ENCODE peak calls at places on chromosomes 2 and 18, in seven cellular contexts. Y is fibroblast of pulmonary artery, L is fibroblast of the aortic adventitia, D is A549, C is retinal pigment epithelial cell, W is WTC11, N is HFF-Myc. S is an unnamed sample.

GRCh38 chr2:222306393-222307137 is 7.8 kb upstream of the PAX3 start:
- DNase-seq in Y (no peak), L (no peak), D (no peak), C (no peak), W (no peak), N (no peak), S (no peak)

GRCh38 chr2:191757256-191757655 is 79.3 kb downstream of the NABP1 start:
- DNase-seq in Y (no peak), L (peak; percentile 29), D (no peak), C (no peak), W (no peak), N (no peak), S (no peak)

GRCh38 chr18:57803119-57803969 is at the start of gene ATP8B1:
- DNase-seq in Y (peak; percentile 68), L (peak; percentile 74), D (peak; percentile 66), C (no peak), W (peak; percentile 92), N (no peak), S (peak; percentile 62)

GRCh38 chr2:218857371-218858137 is 2.1 kb upstream of the WNT6 start:
- DNase-seq in Y (peak; percentile 53), L (no peak), D (no peak), C (no peak), W (no peak), N (no peak), S (no peak)

GRCh38 chr2:101820519-101820918 is 123.0 kb downstream of the MAP4K4 start:
- DNase-seq in Y (peak; percentile 64), L (peak; percentile 65), D (no peak), C (no peak), W (no peak), N (no peak), S (no peak)

GRCh38 chr2:6352906-6353515 is 512.7 kb downstream of the CMPK2 start:
- DNase-seq in Y (no peak), L (peak; percentile 2), D (peak; percentile 43), C (no peak), W (peak; percentile 12), N (no peak), S (peak; percentile 82)

GRCh38 chr2:47076586-47077441 is 78.3 kb downstream of the STPG4 start:
- DNase-seq in Y (peak; percentile 97), L (peak; percentile 97), D (peak; percentile 99), C (peak; percentile 89), W (no peak), N (peak; percentile 84), S (no peak)

GRCh38 chr2:134776836-134777235 is 58.0 kb upstream of the TMEM163 start:
- DNase-seq in Y (no peak), L (no peak), D (no peak), C (no peak), W (no peak), N (no peak), S (no peak)

GRCh38 chr2:241070361-241070760 is 31.7 kb downstream of the MTERF4 start:
- DNase-seq in Y (no peak), L (no peak), D (no peak), C (no peak), W (no peak), N (no peak), S (no peak)

GRCh38 chr2:11582526-11583202 is 48.8 kb downstream of the GREB1 start:
- DNase-seq in Y (peak; percentile 51), L (peak; percentile 14), D (peak; percentile 78), C (no peak), W (peak; percentile 84), N (peak; percentile 53), S (peak; percentile 88)

GRCh38 chr2:1598041-1598710 is 146.1 kb downstream of the PXDN start:
- DNase-seq in Y (no peak), L (no peak), D (no peak), C (no peak), W (no peak), N (no peak), S (no peak)

GRCh38 chr2:108370080-108370479 is 7.7 kb upstream of the SULT1C4 start:
- DNase-seq in Y (no peak), L (no peak), D (no peak), C (no peak), W (no peak), N (no peak), S (no peak)

GRCh38 chr18:44742126-44742525 is 61.4 kb downstream of the SETBP1 start:
- DNase-seq in Y (no peak), L (no peak), D (no peak), C (no peak), W (no peak), N (no peak), S (no peak)

GRCh38 chr2:72837171-72837570 is 11.3 kb upstream of the EXOC6B start:
- DNase-seq in Y (peak; percentile 47), L (peak; percentile 31), D (no peak), C (no peak), W (no peak), N (no peak), S (no peak)

DNA sequence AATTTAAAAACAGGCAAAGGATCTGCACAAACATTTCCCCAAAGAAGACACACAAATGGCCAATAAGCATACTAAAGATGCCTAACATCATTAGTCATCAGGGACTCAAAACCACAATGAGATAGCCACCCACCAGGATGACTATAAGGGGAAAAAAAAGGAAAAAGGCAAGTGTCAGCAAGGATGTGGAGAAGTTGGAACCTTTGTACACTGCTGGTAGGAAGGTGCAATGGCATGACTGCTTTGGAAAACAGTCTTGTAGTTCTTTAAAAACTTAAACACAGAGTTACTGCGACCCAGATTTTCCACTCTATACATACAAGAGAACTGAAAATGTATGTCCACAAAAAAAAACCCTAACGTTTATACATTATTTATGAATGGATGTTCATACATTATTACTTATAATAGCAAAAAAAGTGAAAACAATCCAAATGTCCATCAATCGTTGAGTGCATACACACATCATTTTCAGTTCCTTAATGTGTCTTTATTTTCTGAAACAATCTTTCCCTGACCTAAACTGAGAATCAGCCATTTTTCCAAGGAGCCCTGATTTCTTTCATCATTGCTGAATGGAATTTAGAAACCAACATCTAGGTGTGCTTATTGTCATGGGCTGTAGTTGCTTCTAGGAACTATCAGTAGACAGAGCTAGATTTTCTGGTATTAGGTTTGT is 64.7 kb upstream of the TLK1 start:
- DNase-seq in Y (peak; percentile 89), L (peak; percentile 92), D (peak; percentile 79), C (peak; percentile 45), W (no peak), N (peak; percentile 89), S (no peak)
- TF ChIP-seq CTCF in Y (peak; percentile 42), L (peak; percentile 71), D (no peak), C (peak; percentile 28), W (no peak), N (peak; percentile 19), S (no peak)

GRCh38 chr18:31557446-31557845 is 34.2 kb upstream of the TTR start:
- DNase-seq in Y (no peak), L (no peak), D (no peak), C (no peak), W (peak; percentile 30), N (no peak), S (no peak)
- TF ChIP-seq CTCF in Y (no peak), L (no peak), D (no peak), C (no peak), W (no peak), N (no peak), S (no peak)

GRCh38 chr2:213279961-213280360 is 4.3 kb upstream of the SPAG16 start:
- DNase-seq in Y (peak; percentile 28), L (peak; percentile 93), D (no peak), C (no peak), W (no peak), N (no peak), S (no peak)

GRCh38 chr2:213288913-213289700 is 4.8 kb downstream of the SPAG16 start:
- DNase-seq in Y (no peak), L (no peak), D (no peak), C (peak; percentile 62), W (no peak), N (no peak), S (no peak)

GRCh38 chr2:213284105-213285090 is at the start of gene SPAG16:
- DNase-seq in Y (peak; percentile 98), L (peak; percentile 96), D (peak; percentile 98), C (peak; percentile 87), W (peak; percentile 99), N (peak; percentile 82), S (peak; percentile 99)

GRCh38 chr2:213281156-213281555 is 3.1 kb upstream of the SPAG16 start:
- DNase-seq in Y (peak; percentile 5), L (peak; percentile 71), D (no peak), C (no peak), W (no peak), N (no peak), S (no peak)

GRCh38 chr2:213285404-213285803 is 1.1 kb downstream of the SPAG16 start:
- DNase-seq in Y (no peak), L (no peak), D (no peak), C (no peak), W (no peak), N (no peak), S (no peak)
- TF ChIP-seq CTCF in Y (no peak), L (no peak), D (no peak), C (no peak), W (no peak), N (no peak), S (no peak)

GRCh38 chr2:237539681-237540080 is 26.7 kb upstream of the PRLH start:
- DNase-seq in Y (no peak), L (peak; percentile 8), D (no peak), C (no peak), W (no peak), N (no peak), S (no peak)
- TF ChIP-seq CTCF in Y (no peak), L (no peak), D (no peak), C (no peak), W (no peak), N (no peak), S (no peak)

DNA sequence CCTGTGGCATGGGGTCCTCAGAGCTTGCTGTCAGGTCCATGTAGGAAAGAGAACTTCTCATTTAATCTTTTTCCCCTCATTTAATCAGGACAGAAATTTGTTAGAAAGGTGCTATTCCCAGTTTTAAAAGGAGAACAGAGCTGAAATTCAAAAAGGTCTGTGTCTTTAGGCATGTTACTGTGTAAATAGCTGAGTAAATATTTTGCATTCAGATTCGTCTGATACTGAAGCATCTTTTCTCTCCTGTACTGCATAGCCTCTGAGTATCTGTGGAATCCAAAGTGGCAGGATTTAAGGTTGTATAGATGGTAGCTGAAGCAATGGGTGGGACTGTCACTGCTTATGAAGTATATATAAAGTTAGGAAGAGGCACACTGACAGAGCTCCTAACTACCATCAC is 9.0 kb downstream of the PTPN4 start:
- DNase-seq in Y (no peak), L (no peak), D (no peak), C (no peak), W (no peak), N (no peak), S (no peak)
- TF ChIP-seq CTCF in Y (no peak), L (no peak), D (no peak), C (no peak), W (no peak), N (no peak), S (no peak)

GRCh38 chr2:235936493-235936892 is 231.7 kb downstream of the GBX2 start:
- DNase-seq in Y (peak; percentile 22), L (no peak), D (peak; percentile 43), C (no peak), W (peak; percentile 56), N (no peak), S (no peak)
- TF ChIP-seq CTCF in Y (peak; percentile 47), L (peak; percentile 28), D (peak; percentile 53), C (peak; percentile 45), W (peak; percentile 71), N (peak; percentile 57), S (peak; percentile 88)

GRCh38 chr18:33916200-33916599 is 308.5 kb downstream of the NOL4 start:
- DNase-seq in Y (no peak), L (no peak), D (no peak), C (no peak), W (peak; percentile 26), N (no peak), S (no peak)
- TF ChIP-seq CTCF in Y (no peak), L (no peak), D (no peak), C (peak; percentile 17), W (no peak), N (no peak), S (peak; percentile 44)